ENCODE peak calls at places on chromosome X, in eight cellular contexts. K, T, J, I, F, O, A and L are unnamed samples.

GRCh38 chrX:1393871-1394615 is 2.1 kb upstream of the SLC25A6 start:
- DNase-seq in O (no peak), J (no peak), K (no peak), A (no peak), T (no peak), I (no peak), F (no peak), L (no peak)

GRCh38 chrX:58051346-58051745 is 141.1 kb upstream of the ZXDA start:
- DNase-seq in A (no peak), J (no peak), I (no peak), T (no peak), K (no peak), F (no peak), O (no peak), L (no peak)

GRCh38 chrX:152819271-152819670 is 11.3 kb downstream of the CETN2 start:
- DNase-seq in K (no peak), T (no peak), J (no peak), I (no peak), O (no peak), A (peak), F (no peak), L (no peak)

GRCh38 chrX:49166914-49167739 is 4.6 kb downstream of the MAGIX start:
- DNase-seq in T (peak), O (no peak), F (no peak), K (no peak), J (peak), I (peak), A (peak), L (no peak)

GRCh38 chrX:12972239-12972638 is 2.7 kb upstream of the TMSB4X start:
- DNase-seq in T (no peak), F (no peak), A (no peak), I (no peak), J (no peak), K (no peak), O (no peak), L (no peak)

GRCh38 chrX:47187106-47187677 is 6.4 kb upstream of the UBA1 start:
- DNase-seq in I (no peak), T (no peak), F (no peak), K (no peak), J (no peak), O (no peak), A (no peak), L (no peak)

GRCh38 chrX:30875957-30876356 is 13.1 kb downstream of the TAB3 start:
- DNase-seq in T (no peak), F (no peak), I (no peak), A (peak), J (no peak), K (no peak), O (no peak), L (no peak)

GRCh38 chrX:1239681-1240142 is 27.3 kb upstream of the CRLF2 start:
- DNase-seq in F (no peak), A (no peak), O (no peak), T (no peak), K (no peak), I (peak), J (no peak), L (no peak)

GRCh38 chrX:21479695-21480280 is 105.6 kb downstream of the CNKSR2 start:
- DNase-seq in J (no peak), A (peak), T (peak), F (no peak), O (no peak), I (no peak), K (peak), L (peak)

GRCh38 chrX:129145898-129146297 is 377.4 kb downstream of the SMARCA1 start:
- DNase-seq in J (no peak), K (no peak), F (no peak), I (no peak), A (no peak), T (no peak), O (no peak), L (no peak)

GRCh38 chrX:112687189-112687691 is 7.5 kb upstream of the LHFPL1 start:
- DNase-seq in K (no peak), J (no peak), O (no peak), F (no peak), T (no peak), A (peak), I (no peak), L (no peak)

GRCh38 chrX:52839137-52839536 is 28.1 kb downstream of the XAGE5 start:
- DNase-seq in A (no peak), J (no peak), O (no peak), K (no peak), T (no peak), I (no peak), F (no peak), L (no peak)

GRCh38 chrX:39834600-39834999 is 263.2 kb downstream of the BCOR start:
- DNase-seq in K (no peak), F (no peak), J (no peak), T (no peak), I (no peak), O (no peak), A (no peak), L (no peak)

GRCh38 chrX:114626323-114626722 is 42.4 kb downstream of the HTR2C start:
- DNase-seq in A (peak), I (no peak), T (no peak), O (no peak), K (peak), J (no peak), F (no peak), L (no peak)

GRCh38 chrX:78624884-78625283 is 34.2 kb downstream of the RTL3 start:
- DNase-seq in I (no peak), A (peak), F (no peak), K (no peak), T (no peak), J (no peak), O (no peak), L (no peak)

GRCh38 chrX:65537229-65537628 is 2.6 kb upstream of the LAS1L start:
- DNase-seq in F (no peak), K (no peak), A (peak), T (no peak), I (no peak), O (no peak), J (no peak), L (no peak)

GRCh38 chrX:132776486-132777210 is 181.8 kb downstream of the HS6ST2 start:
- DNase-seq in F (no peak), O (no peak), K (no peak), J (no peak), I (no peak), T (no peak), A (no peak), L (no peak)

GRCh38 chrX:50108264-50108663 is 92.5 kb downstream of the AKAP4 start:
- DNase-seq in A (no peak), I (no peak), F (no peak), K (no peak), J (no peak), O (no peak), T (no peak), L (no peak)

GRCh38 chrX:2928127-2928582 is 984 bp downstream of the ARSD start:
- DNase-seq in J (no peak), A (peak), K (no peak), T (no peak), I (peak), O (peak), F (peak), L (no peak)

GRCh38 chrX:132489256-132490085 is 633 bp upstream of the MBNL3 start:
- DNase-seq in J (peak), K (peak), T (peak), F (peak), A (peak), O (peak), I (peak), L (no peak)

GRCh38 chrX:123077671-123078070 is 106.4 kb upstream of the GRIA3 start:
- DNase-seq in K (no peak), T (no peak), F (no peak), A (no peak), O (no peak), J (no peak), I (no peak), L (no peak)

GRCh38 chrX:132022115-132022862 is 813 bp upstream of the STK26 start:
- DNase-seq in O (peak), K (peak), A (peak), I (no peak), T (no peak), F (no peak), J (no peak), L (no peak)